ENCODE peak calls at places on chromosomes 13 and 19, in four cellular contexts. Z is astrocyte, M is neuronal stem cell, U is fibroblast of lung. F is an unnamed sample. For H3K27me3, the result is how much of the 10 kb centered on the place peaks cover.

GRCh38 chr13:35818577-35819165 is 312.5 kb downstream of the DCLK1 start:
- DNase-seq in Z (no peak), M (peak), U (peak), F (peak)

GRCh38 chr19:6481541-6482342 is at the start of gene DENND1C:
- DNase-seq in Z (no peak), M (no peak), U (no peak), F (peak)

GRCh38 chr13:79380943-79381445 is 25.1 kb downstream of the RBM26 start:
- DNase-seq in Z (no peak), M (no peak), U (no peak), F (no peak)

GRCh38 chr19:46413262-46414031 is at the start of gene CCDC8:
- DNase-seq in Z (peak), M (peak), U (peak), F (peak)

GRCh38 chr13:110304256-110304655 is 2.7 kb downstream of the COL4A1 start:
- DNase-seq in Z (no peak), M (no peak), U (peak), F (peak)

GRCh38 chr13:90293793-90294361 is 1053.6 kb upstream of the MIR17HG start:
- DNase-seq in Z (no peak), M (no peak), U (peak), F (no peak)

GRCh38 chr19:32558607-32559228 is 22.3 kb upstream of the PDCD5 start:
- DNase-seq in Z (no peak), M (no peak), U (no peak), F (no peak)

GRCh38 chr19:13995017-13995728 is 10.9 kb downstream of the RFX1 start:
- DNase-seq in Z (no peak), M (no peak), U (no peak), F (peak)

GRCh38 chr13:84684804-84685203 is 802.5 kb upstream of the SLITRK1 start:
- DNase-seq in Z (peak), M (no peak), U (peak), F (no peak)

GRCh38 chr13:29939158-29939557 is 88.7 kb upstream of the UBL3 start:
- DNase-seq in Z (no peak), M (no peak), U (no peak), F (no peak)

GRCh38 chr13:20101467-20102316 is 59.2 kb downstream of the GJA3 start:
- DNase-seq in Z (no peak), M (no peak), U (no peak), F (no peak)

GRCh38 chr19:13043285-13043684 is 48.0 kb downstream of the NFIX start:
- DNase-seq in Z (no peak), M (no peak), U (no peak), F (no peak)

GRCh38 chr13:39037410-39037879 is 444 bp downstream of the PROSER1 start:
- DNase-seq in Z (no peak), M (no peak), U (no peak), F (no peak)

GRCh38 chr13:76976488-76976887 is 15.4 kb upstream of the CLN5 start:
- DNase-seq in Z (peak), M (no peak), U (peak), F (no peak)

GRCh38 chr19:1585243-1585580 is 7.5 kb downstream of the MBD3 start:
- DNase-seq in Z (no peak), M (no peak), U (no peak), F (no peak)

GRCh38 chr19:32692727-32693061 is 1.1 kb downstream of the NUDT19 start:
- DNase-seq in Z (no peak), M (no peak), U (no peak), F (no peak)

GRCh38 chr13:73849292-73849691 is 284.9 kb downstream of the KLF12 start:
- DNase-seq in Z (peak), M (peak), U (peak), F (peak)

GRCh38 chr13:99465454-99465853 is 35.8 kb upstream of the TM9SF2 start:
- DNase-seq in Z (no peak), M (no peak), U (no peak), F (no peak)

GRCh38 chr19:45101796-45102195 is 8.8 kb downstream of the PPP1R37 start:
- DNase-seq in Z (no peak), M (no peak), U (no peak), F (no peak)

GRCh38 chr13:19862511-19863313 is 737 bp downstream of the ZMYM5 start:
- DNase-seq in Z (no peak), M (peak), U (peak), F (peak)

GRCh38 chr13:93397619-93398018 is 171.0 kb downstream of the GPC6 start:
- DNase-seq in Z (no peak), M (no peak), U (no peak), F (no peak)

GRCh38 chr19:47284324-47284899 is 9.7 kb downstream of the INAFM1 start:
- DNase-seq in Z (peak), M (peak), U (peak), F (peak)

GRCh38 chr13:31674056-31674455 is 65.3 kb upstream of the RXFP2 start:
- DNase-seq in Z (no peak), M (no peak), U (peak), F (peak)

GRCh38 chr19:49921871-49922755 is 6.9 kb upstream of the ATF5 start:
- DNase-seq in Z (peak), M (no peak), U (peak), F (peak)

GRCh38 chr19:40241809-40242384 is 15.4 kb upstream of the CCNP start:
- DNase-seq in Z (peak), M (no peak), U (peak), F (peak)

GRCh38 chr19:39406656-39407393 is at the start of gene ZFP36:
- DNase-seq in Z (no peak), M (no peak), U (peak), F (peak)

GRCh38 chr13:76735641-76736040 is 150.6 kb downstream of the KCTD12 start:
- DNase-seq in Z (no peak), M (no peak), U (no peak), F (no peak)

GRCh38 chr19:17081672-17082630 is 6.4 kb downstream of the MYO9B start:
- DNase-seq in Z (no peak), M (no peak), U (no peak), F (peak)

GRCh38 chr13:39765801-39766463 is 110.5 kb downstream of the COG6 start:
- DNase-seq in Z (peak), M (no peak), U (peak), F (peak)

GRCh38 chr13:27395007-27395510 is 29.4 kb upstream of the GTF3A start:
- DNase-seq in Z (no peak), M (no peak), U (no peak), F (no peak)

GRCh38 chr13:78334059-78334458 is 269.3 kb downstream of the POU4F1 start:
- DNase-seq in Z (no peak), M (no peak), U (no peak), F (no peak)

GRCh38 chr19:6533746-6534418 is 3.1 kb downstream of the TNFSF9 start:
- DNase-seq in Z (no peak), M (no peak), U (no peak), F (peak)

GRCh38 chr19:2790557-2791271 is 5.4 kb downstream of the THOP1 start:
- DNase-seq in Z (no peak), M (no peak), U (no peak), F (no peak)

GRCh38 chr13:62793850-62794249 is 1378.2 kb upstream of the PCDH20 start:
- DNase-seq in Z (no peak), M (no peak), U (no peak), F (no peak)

DNA sequence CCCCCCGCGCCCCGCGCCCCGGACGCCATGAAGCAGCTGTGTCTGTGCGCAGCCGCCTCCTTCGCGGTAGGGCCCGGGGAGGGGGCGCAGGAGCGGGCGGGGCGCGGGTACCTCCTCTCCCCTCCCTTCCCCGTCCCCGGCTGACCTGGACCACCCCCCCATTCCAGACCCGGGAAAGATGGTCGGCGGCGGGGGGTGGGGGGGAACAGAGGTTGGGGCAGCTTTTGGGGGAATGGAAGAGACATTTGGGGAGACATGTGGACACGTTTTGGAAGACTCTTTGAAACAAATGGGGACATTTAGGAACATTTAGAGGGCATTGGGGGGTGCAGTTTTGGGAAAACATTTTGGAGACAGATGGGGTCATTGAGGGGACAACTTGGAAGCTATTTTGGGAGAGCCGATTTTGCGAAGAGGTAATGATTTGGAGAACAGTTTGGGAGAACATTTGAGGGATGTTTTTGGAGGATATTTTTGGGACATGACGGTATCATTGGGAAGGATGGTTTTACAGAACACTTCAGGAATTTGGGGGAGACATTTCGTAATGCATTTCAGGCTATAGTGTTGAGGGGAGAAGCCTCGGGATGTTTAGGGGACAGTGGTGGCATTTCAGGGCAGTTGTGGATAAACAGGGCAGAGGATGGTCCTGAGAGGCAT is 16.1 kb downstream of the ANKRD24 start:
- DNase-seq in Z (no peak), M (no peak), U (no peak), F (peak)
- H3K27me3 ChIP-seq in Z (under half), M (under half), U (under half), F (under half)

GRCh38 chr13:70634893-70635292 is 526.6 kb upstream of the KLHL1 start:
- DNase-seq in Z (no peak), M (no peak), U (no peak), F (no peak)
- H2AFZ ChIP-seq in Z (no peak), M (no peak), U (no peak), F (no peak)

DNA sequence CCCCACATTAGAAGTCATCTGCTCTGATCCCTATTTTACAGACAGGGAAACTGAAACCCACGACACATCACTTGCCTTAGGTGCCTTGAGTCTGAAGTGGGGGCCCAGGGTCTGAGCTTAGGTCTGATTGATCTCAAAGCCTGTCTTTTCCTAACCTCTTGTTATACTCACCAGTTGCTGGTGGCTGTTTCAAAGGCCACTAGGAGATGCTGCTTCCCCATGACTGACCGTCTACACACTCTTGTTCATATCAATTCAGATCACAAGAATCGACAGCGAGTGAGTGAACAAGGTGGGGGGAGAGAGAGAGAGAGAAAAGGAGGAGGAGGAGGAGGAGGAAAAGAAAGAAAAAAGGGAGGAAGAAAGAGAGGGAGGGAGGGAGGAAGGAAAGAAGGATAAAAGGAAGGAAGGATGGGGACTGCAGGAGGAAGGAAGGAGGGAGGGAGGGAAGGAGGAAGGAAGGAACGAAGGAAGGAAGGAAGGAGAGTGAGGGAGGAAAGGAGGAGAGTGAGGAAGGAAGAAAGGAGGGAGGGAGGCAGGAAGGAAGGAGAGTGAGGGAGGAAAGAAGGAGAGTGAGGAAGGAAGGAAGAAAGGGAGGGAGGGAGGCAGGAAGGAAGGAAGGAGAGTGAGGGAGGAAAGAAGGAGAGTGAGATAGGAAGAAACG is 3.3 kb downstream of the OR10H1 start:
- DNase-seq in Z (no peak), M (no peak), U (no peak), F (peak)
- H3K27me3 ChIP-seq in Z (under half), M (under half), U (under half), F (under half)

GRCh38 chr13:100673831-100674362 is 698 bp downstream of the TMTC4 start:
- DNase-seq in Z (peak), M (peak), U (peak), F (peak)

GRCh38 chr13:100673376-100673830 is 1.2 kb downstream of the TMTC4 start:
- DNase-seq in Z (no peak), M (no peak), U (no peak), F (no peak)

GRCh38 chr13:100674363-100674847 is at the start of gene TMTC4:
- DNase-seq in Z (no peak), M (peak), U (no peak), F (no peak)

GRCh38 chr13:100675660-100676129 is 1.1 kb upstream of the TMTC4 start:
- DNase-seq in Z (no peak), M (no peak), U (no peak), F (peak)

GRCh38 chr13:100674848-100675659 is 459 bp upstream of the TMTC4 start:
- DNase-seq in Z (peak), M (peak), U (peak), F (peak)
- H2AFZ ChIP-seq in Z (peak), M (peak), U (peak), F (peak)

DNA sequence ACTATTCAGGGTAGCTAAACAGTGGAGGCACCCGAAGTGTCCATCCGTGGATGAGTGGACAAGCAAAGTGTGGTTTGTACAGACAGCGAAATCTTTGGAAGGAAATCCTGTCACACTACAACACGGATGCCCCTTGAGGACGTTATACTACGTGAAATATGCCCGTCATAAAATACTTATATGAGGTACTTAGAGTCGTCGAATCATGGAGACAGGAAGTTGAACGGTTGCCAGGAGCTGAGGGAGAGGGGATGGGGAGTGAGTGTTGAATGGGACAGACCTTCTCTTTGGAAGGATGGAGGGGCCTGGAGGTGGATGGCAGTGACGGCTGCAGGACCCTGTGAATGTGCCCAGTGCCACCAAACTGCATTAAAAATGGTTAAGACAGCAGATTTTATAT is 11.6 kb downstream of the ATP4B start:
- DNase-seq in Z (no peak), M (no peak), U (no peak), F (peak)
- H3K27me3 ChIP-seq in Z (under half), M (under half), U (under half), F (under half)

F was measured in osteoblast.